ENCODE peak calls at places on chromosomes 13 and 19, in seven cellular contexts. One of them, this sample, is unnamed.

GRCh38 chr13:114027046-114027760 is 53.3 kb upstream of the C13orf46 start:
- DNase-seq in heart left ventricle: peak; percentile 70
- DNase-seq in brain microvascular endothelial cell: no peak
- DNase-seq in endothelial cell of umbilical vein: peak; percentile 23
- DNase-seq in fibroblast of lung: peak; percentile 62
- DNase-seq in SK-N-SH: no peak
- DNase-seq in prostate gland: no peak
- DNase-seq in this sample: peak; percentile 35

GRCh38 chr13:45833663-45834062 is 17.9 kb downstream of the SIAH3 start:
- DNase-seq in heart left ventricle: peak; percentile 53
- DNase-seq in SK-N-SH: no peak
- DNase-seq in fibroblast of lung: peak; percentile 57
- DNase-seq in prostate gland: peak; percentile 51
- DNase-seq in endothelial cell of umbilical vein: peak; percentile 45
- DNase-seq in brain microvascular endothelial cell: no peak
- DNase-seq in this sample: peak; percentile 61

GRCh38 chr13:33723772-33724435 is 94.0 kb upstream of the RFC3 start:
- DNase-seq in SK-N-SH: peak; percentile 66
- DNase-seq in fibroblast of lung: peak; percentile 91
- DNase-seq in endothelial cell of umbilical vein: peak; percentile 85
- DNase-seq in brain microvascular endothelial cell: peak; percentile 84
- DNase-seq in heart left ventricle: peak; percentile 84
- DNase-seq in prostate gland: peak; percentile 84
- DNase-seq in this sample: peak; percentile 82

GRCh38 chr19:54203151-54203611 is 2.5 kb downstream of the RPS9 start:
- DNase-seq in fibroblast of lung: peak; percentile 21
- DNase-seq in heart left ventricle: no peak
- DNase-seq in endothelial cell of umbilical vein: no peak
- DNase-seq in brain microvascular endothelial cell: no peak
- DNase-seq in SK-N-SH: no peak
- DNase-seq in prostate gland: no peak
- DNase-seq in this sample: no peak

GRCh38 chr19:19217110-19217509 is 5.4 kb downstream of the NCAN start:
- DNase-seq in endothelial cell of umbilical vein: no peak
- DNase-seq in prostate gland: no peak
- DNase-seq in SK-N-SH: peak; percentile 66
- DNase-seq in heart left ventricle: no peak
- DNase-seq in brain microvascular endothelial cell: peak; percentile 29
- DNase-seq in fibroblast of lung: peak; percentile 19
- DNase-seq in this sample: peak; percentile 14

GRCh38 chr13:29830000-29830399 is 20.4 kb downstream of the UBL3 start:
- DNase-seq in endothelial cell of umbilical vein: no peak
- DNase-seq in fibroblast of lung: no peak
- DNase-seq in prostate gland: no peak
- DNase-seq in SK-N-SH: no peak
- DNase-seq in brain microvascular endothelial cell: no peak
- DNase-seq in heart left ventricle: no peak
- DNase-seq in this sample: no peak

GRCh38 chr19:13023666-13024065 is 28.4 kb downstream of the NFIX start:
- DNase-seq in heart left ventricle: no peak
- DNase-seq in SK-N-SH: peak; percentile 79
- DNase-seq in endothelial cell of umbilical vein: no peak
- DNase-seq in fibroblast of lung: peak; percentile 57
- DNase-seq in prostate gland: no peak
- DNase-seq in brain microvascular endothelial cell: no peak
- DNase-seq in this sample: no peak

GRCh38 chr13:38954291-38954690 is 36.3 kb downstream of the STOML3 start:
- DNase-seq in heart left ventricle: no peak
- DNase-seq in fibroblast of lung: no peak
- DNase-seq in endothelial cell of umbilical vein: peak; percentile 41
- DNase-seq in SK-N-SH: no peak
- DNase-seq in brain microvascular endothelial cell: no peak
- DNase-seq in prostate gland: no peak
- DNase-seq in this sample: no peak

GRCh38 chr13:113970810-113971470 is 2.9 kb downstream of the C13orf46 start:
- DNase-seq in endothelial cell of umbilical vein: no peak
- DNase-seq in SK-N-SH: no peak
- DNase-seq in brain microvascular endothelial cell: no peak
- DNase-seq in fibroblast of lung: peak; percentile 55
- DNase-seq in heart left ventricle: peak; percentile 40
- DNase-seq in prostate gland: peak; percentile 96
- DNase-seq in this sample: peak; percentile 24

GRCh38 chr19:13974073-13974472 is 21.8 kb downstream of the DCAF15 start:
- DNase-seq in prostate gland: peak; percentile 78
- DNase-seq in heart left ventricle: no peak
- DNase-seq in SK-N-SH: peak; percentile 66
- DNase-seq in endothelial cell of umbilical vein: no peak
- DNase-seq in fibroblast of lung: no peak
- DNase-seq in brain microvascular endothelial cell: no peak
- DNase-seq in this sample: no peak

GRCh38 chr19:3857449-3858003 is 11.3 kb downstream of the ZFR2 start:
- DNase-seq in SK-N-SH: no peak
- DNase-seq in brain microvascular endothelial cell: no peak
- DNase-seq in endothelial cell of umbilical vein: no peak
- DNase-seq in heart left ventricle: no peak
- DNase-seq in fibroblast of lung: no peak
- DNase-seq in prostate gland: no peak
- DNase-seq in this sample: no peak

GRCh38 chr13:35219021-35219420 is 257.5 kb downstream of the MAB21L1 start:
- DNase-seq in endothelial cell of umbilical vein: peak; percentile 82
- DNase-seq in prostate gland: no peak
- DNase-seq in heart left ventricle: no peak
- DNase-seq in brain microvascular endothelial cell: no peak
- DNase-seq in fibroblast of lung: no peak
- DNase-seq in SK-N-SH: no peak
- DNase-seq in this sample: no peak

GRCh38 chr13:109610517-109610916 is 175.9 kb downstream of the IRS2 start:
- DNase-seq in heart left ventricle: peak; percentile 35
- DNase-seq in endothelial cell of umbilical vein: no peak
- DNase-seq in fibroblast of lung: peak; percentile 7
- DNase-seq in brain microvascular endothelial cell: no peak
- DNase-seq in SK-N-SH: peak; percentile 11
- DNase-seq in prostate gland: no peak
- DNase-seq in this sample: no peak

DNA sequence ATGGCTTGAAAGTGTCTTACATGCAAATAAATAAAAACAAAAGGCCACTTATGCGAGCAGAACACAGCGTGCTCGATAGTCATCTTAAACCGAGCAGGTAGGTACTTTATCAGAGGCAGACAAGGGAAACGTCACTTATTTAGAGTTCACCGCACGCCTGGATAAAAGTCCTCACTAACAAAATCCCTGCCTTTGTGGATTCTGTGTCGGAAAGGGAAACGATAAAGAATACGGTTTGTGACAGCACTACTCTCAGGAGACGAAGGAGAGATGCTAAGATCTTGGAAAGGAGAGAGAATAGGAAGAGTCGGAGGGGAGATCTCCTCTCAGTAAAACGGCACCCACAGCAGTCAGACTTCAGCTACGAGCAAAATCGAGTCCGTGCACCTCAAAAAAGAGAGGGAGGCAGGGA is 581 bp downstream of the RCBTB1 start:
- DNase-seq in fibroblast of lung: no peak
- DNase-seq in brain microvascular endothelial cell: no peak
- DNase-seq in SK-N-SH: no peak
- DNase-seq in endothelial cell of umbilical vein: peak; percentile 43
- DNase-seq in heart left ventricle: no peak
- DNase-seq in prostate gland: no peak
- DNase-seq in this sample: peak; percentile 22
- H3K4me3 ChIP-seq in fibroblast of lung: peak overlapping the region; percentile 73
- H3K4me3 ChIP-seq in brain microvascular endothelial cell: peak overlapping the region; percentile 86
- H3K4me3 ChIP-seq in SK-N-SH: peak overlapping the region; percentile 78
- H3K4me3 ChIP-seq in endothelial cell of umbilical vein: peak overlapping the region; percentile 89
- H3K4me3 ChIP-seq in heart left ventricle: peak overlapping the region; percentile 88
- H3K4me3 ChIP-seq in prostate gland: peak overlapping the region; percentile 90
- H3K4me3 ChIP-seq in this sample: peak overlapping the region; percentile 83

GRCh38 chr13:26186141-26186870 is 35.8 kb downstream of the RNF6 start:
- DNase-seq in prostate gland: peak; percentile 87
- DNase-seq in brain microvascular endothelial cell: peak; percentile 84
- DNase-seq in SK-N-SH: peak; percentile 90
- DNase-seq in heart left ventricle: peak; percentile 87
- DNase-seq in fibroblast of lung: peak; percentile 93
- DNase-seq in endothelial cell of umbilical vein: peak; percentile 92
- DNase-seq in this sample: peak; percentile 90
- TF ChIP-seq CTCF in prostate gland: no peak
- TF ChIP-seq CTCF in brain microvascular endothelial cell: peak; percentile 64
- TF ChIP-seq CTCF in SK-N-SH: peak; percentile 62
- TF ChIP-seq CTCF in heart left ventricle: no peak
- TF ChIP-seq CTCF in fibroblast of lung: peak; percentile 21
- TF ChIP-seq CTCF in endothelial cell of umbilical vein: peak; percentile 68
- TF ChIP-seq CTCF in this sample: peak; percentile 48

DNA sequence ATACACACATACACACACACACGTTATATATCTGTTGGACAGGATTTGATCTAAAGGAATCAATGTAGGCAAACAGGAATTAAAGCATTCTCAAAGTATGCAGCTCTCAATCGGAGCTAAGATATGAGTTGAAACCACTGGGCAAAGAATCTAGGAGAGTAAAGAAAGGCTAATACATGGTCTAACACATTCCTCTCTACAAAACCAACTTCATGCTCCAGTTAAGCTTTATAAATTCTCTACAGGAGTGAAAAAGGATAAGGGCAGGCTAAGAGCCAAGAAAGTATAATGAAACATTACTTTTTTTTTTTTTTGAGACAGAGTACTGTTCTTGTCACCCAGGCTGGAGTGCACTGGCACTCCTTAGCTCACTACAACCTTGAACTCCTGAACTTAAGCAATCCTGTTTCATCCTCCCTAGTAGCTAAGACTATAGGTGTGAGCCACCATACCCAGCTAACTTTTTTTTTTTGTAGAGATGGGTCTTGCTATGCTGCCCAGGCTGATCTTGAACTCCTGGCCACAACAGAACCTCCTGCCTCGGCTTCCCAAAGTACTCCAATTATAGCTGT is 10.6 kb downstream of the FBXL3 start:
- DNase-seq in fibroblast of lung: no peak
- DNase-seq in SK-N-SH: no peak
- DNase-seq in prostate gland: no peak
- DNase-seq in brain microvascular endothelial cell: no peak
- DNase-seq in heart left ventricle: no peak
- DNase-seq in endothelial cell of umbilical vein: no peak
- DNase-seq in this sample: no peak
- H3K4me3 ChIP-seq in fibroblast of lung: no peak overlapping the region
- H3K4me3 ChIP-seq in SK-N-SH: no peak overlapping the region
- H3K4me3 ChIP-seq in prostate gland: no peak overlapping the region
- H3K4me3 ChIP-seq in brain microvascular endothelial cell: no peak overlapping the region
- H3K4me3 ChIP-seq in heart left ventricle: no peak overlapping the region
- H3K4me3 ChIP-seq in endothelial cell of umbilical vein: no peak overlapping the region
- H3K4me3 ChIP-seq in this sample: no peak overlapping the region

DNA sequence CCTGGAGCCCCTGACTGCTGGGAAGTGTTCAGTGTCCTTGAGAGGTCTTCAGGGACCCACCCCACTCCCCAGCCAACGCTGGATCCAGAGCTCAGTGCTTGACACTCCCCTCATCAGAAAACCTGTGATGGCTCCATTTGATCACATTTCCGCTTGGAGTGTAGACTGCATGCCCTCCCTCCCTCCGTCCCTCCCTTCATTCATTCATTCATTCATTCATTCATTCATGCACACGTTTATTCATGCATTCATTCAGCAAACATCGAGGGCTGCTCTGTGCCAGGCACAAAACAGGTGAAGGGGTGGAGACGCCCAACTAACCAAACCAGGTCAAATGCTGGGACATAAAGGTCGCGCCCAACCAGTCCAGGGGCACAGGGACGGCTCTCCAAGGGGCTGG is 13.7 kb downstream of the PGLS start:
- DNase-seq in brain microvascular endothelial cell: no peak
- DNase-seq in endothelial cell of umbilical vein: no peak
- DNase-seq in prostate gland: no peak
- DNase-seq in fibroblast of lung: no peak
- DNase-seq in SK-N-SH: no peak
- DNase-seq in heart left ventricle: no peak
- DNase-seq in this sample: no peak
- TF ChIP-seq CTCF in brain microvascular endothelial cell: no peak
- TF ChIP-seq CTCF in endothelial cell of umbilical vein: no peak
- TF ChIP-seq CTCF in prostate gland: no peak
- TF ChIP-seq CTCF in fibroblast of lung: no peak
- TF ChIP-seq CTCF in SK-N-SH: no peak
- TF ChIP-seq CTCF in heart left ventricle: no peak
- TF ChIP-seq CTCF in this sample: no peak

GRCh38 chr19:33214621-33215020 is 11.0 kb downstream of the SLC7A10 start:
- DNase-seq in endothelial cell of umbilical vein: no peak
- DNase-seq in brain microvascular endothelial cell: peak; percentile 24
- DNase-seq in heart left ventricle: no peak
- DNase-seq in prostate gland: no peak
- DNase-seq in SK-N-SH: peak; percentile 65
- DNase-seq in fibroblast of lung: peak; percentile 26
- DNase-seq in this sample: peak; percentile 20

GRCh38 chr19:33212773-33213172 is 12.9 kb downstream of the SLC7A10 start:
- DNase-seq in endothelial cell of umbilical vein: no peak
- DNase-seq in heart left ventricle: no peak
- DNase-seq in prostate gland: no peak
- DNase-seq in SK-N-SH: peak; percentile 25
- DNase-seq in brain microvascular endothelial cell: no peak
- DNase-seq in fibroblast of lung: no peak
- DNase-seq in this sample: no peak

GRCh38 chr19:33210266-33210940 is 15.2 kb downstream of the SLC7A10 start:
- DNase-seq in endothelial cell of umbilical vein: no peak
- DNase-seq in brain microvascular endothelial cell: no peak
- DNase-seq in fibroblast of lung: no peak
- DNase-seq in prostate gland: no peak
- DNase-seq in heart left ventricle: no peak
- DNase-seq in SK-N-SH: peak; percentile 19
- DNase-seq in this sample: no peak

GRCh38 chr19:33209844-33210230 is 15.7 kb downstream of the LRP3 start:
- DNase-seq in SK-N-SH: no peak
- DNase-seq in endothelial cell of umbilical vein: no peak
- DNase-seq in fibroblast of lung: no peak
- DNase-seq in brain microvascular endothelial cell: no peak
- DNase-seq in heart left ventricle: no peak
- DNase-seq in prostate gland: no peak
- DNase-seq in this sample: no peak

GRCh38 chr19:33212024-33212772 is 13.5 kb downstream of the SLC7A10 start:
- DNase-seq in prostate gland: no peak
- DNase-seq in endothelial cell of umbilical vein: no peak
- DNase-seq in brain microvascular endothelial cell: no peak
- DNase-seq in heart left ventricle: no peak
- DNase-seq in SK-N-SH: peak; percentile 29
- DNase-seq in fibroblast of lung: no peak
- DNase-seq in this sample: no peak
- H3K4me3 ChIP-seq in prostate gland: no peak overlapping the region
- H3K4me3 ChIP-seq in endothelial cell of umbilical vein: no peak overlapping the region
- H3K4me3 ChIP-seq in brain microvascular endothelial cell: no peak overlapping the region
- H3K4me3 ChIP-seq in heart left ventricle: no peak overlapping the region
- H3K4me3 ChIP-seq in SK-N-SH: no peak overlapping the region
- H3K4me3 ChIP-seq in fibroblast of lung: no peak overlapping the region
- H3K4me3 ChIP-seq in this sample: no peak overlapping the region

GRCh38 chr13:26991508-26992181 is 180.0 kb downstream of the USP12 start:
- DNase-seq in prostate gland: no peak
- DNase-seq in fibroblast of lung: peak; percentile 32
- DNase-seq in heart left ventricle: no peak
- DNase-seq in brain microvascular endothelial cell: no peak
- DNase-seq in endothelial cell of umbilical vein: no peak
- DNase-seq in SK-N-SH: no peak
- DNase-seq in this sample: no peak
- TF ChIP-seq CTCF in prostate gland: no peak
- TF ChIP-seq CTCF in fibroblast of lung: no peak
- TF ChIP-seq CTCF in heart left ventricle: no peak
- TF ChIP-seq CTCF in brain microvascular endothelial cell: no peak
- TF ChIP-seq CTCF in endothelial cell of umbilical vein: no peak
- TF ChIP-seq CTCF in SK-N-SH: no peak
- TF ChIP-seq CTCF in this sample: no peak

This sample was measured in astrocyte of the spinal cord.